ENCODE peak calls at places on chromosomes 2 and 18, in seven cellular contexts. E is endothelial cell of umbilical vein, S is right lobe of liver, V is suprapubic skin, P is prostate gland, W is stomach, N is tibial nerve. T is an unnamed sample.

GRCh38 chr2:37324536-37324785 is 172 bp downstream of the PRKD3 start:
- DNase-seq in V (peak), W (no peak), N (peak), S (peak), E (no peak), P (peak), T (peak)

GRCh38 chr2:240435457-240435954 is at the start of gene GPC1:
- DNase-seq in E (peak), V (no peak), P (peak), N (peak), W (peak), S (peak), T (no peak)

GRCh38 chr18:33603434-33603833 is 25.4 kb downstream of the ASXL3 start:
- DNase-seq in W (no peak), N (no peak), P (no peak), S (no peak), V (no peak), E (no peak), T (no peak)

GRCh38 chr2:122019729-122020128 is 264.3 kb downstream of the TSN start:
- DNase-seq in P (no peak), N (no peak), E (no peak), S (no peak), W (no peak), V (peak), T (no peak)

GRCh38 chr2:240925191-240925575 is 19.0 kb downstream of the CROCC2 start:
- DNase-seq in P (no peak), W (peak), S (no peak), E (no peak), N (peak), V (peak), T (no peak)

GRCh38 chr18:46174317-46175039 is 70.3 kb downstream of the HAUS1 start:
- DNase-seq in W (peak), P (peak), V (peak), N (no peak), E (peak), S (peak), T (peak)

GRCh38 chr2:28619213-28620196 is 123.6 kb downstream of the PLB1 start:
- DNase-seq in P (no peak), W (no peak), E (no peak), V (no peak), N (no peak), S (no peak), T (no peak)

GRCh38 chr2:152573168-152573567 is 144.1 kb downstream of the PRPF40A start:
- DNase-seq in S (no peak), V (no peak), P (no peak), E (no peak), N (peak), W (no peak), T (peak)

GRCh38 chr18:63892544-63892943 is 5.0 kb downstream of the SERPINB2 start:
- DNase-seq in E (no peak), P (no peak), W (no peak), N (no peak), S (no peak), V (no peak), T (no peak)

GRCh38 chr18:48979944-48980890 is 29.5 kb upstream of the SMAD7 start:
- DNase-seq in N (no peak), P (no peak), E (no peak), W (no peak), S (no peak), V (no peak), T (peak)

GRCh38 chr2:184444217-184444616 is 154.1 kb upstream of the ZNF804A start:
- DNase-seq in W (no peak), S (no peak), N (no peak), P (no peak), E (no peak), V (no peak), T (no peak)

GRCh38 chr2:144015036-144015435 is 504.9 kb downstream of the ZEB2 start:
- DNase-seq in P (no peak), W (no peak), E (peak), S (no peak), V (no peak), N (no peak), T (no peak)

GRCh38 chr2:210224660-210225460 is at the start of gene ACADL:
- DNase-seq in P (peak), V (peak), E (peak), W (peak), N (peak), S (peak), T (peak)

GRCh38 chr2:217431577-217432269 is 571.1 kb downstream of the TNS1 start:
- DNase-seq in V (no peak), E (no peak), N (no peak), S (no peak), W (no peak), P (no peak), T (peak)

GRCh38 chr2:172082105-172082943 is 3.0 kb upstream of the DLX1 start:
- DNase-seq in W (no peak), S (no peak), P (no peak), V (no peak), N (no peak), E (no peak), T (peak)

GRCh38 chr2:27092696-27093429 is 6.3 kb downstream of the KHK start:
- DNase-seq in S (peak), W (no peak), P (no peak), V (no peak), E (no peak), N (no peak), T (peak)

GRCh38 chr18:79523738-79524180 is 128.0 kb downstream of the NFATC1 start:
- DNase-seq in N (no peak), S (peak), E (no peak), W (no peak), P (no peak), V (no peak), T (no peak)

GRCh38 chr2:216340280-216340631 is 32.0 kb downstream of the MARCHF4 start:
- DNase-seq in V (no peak), S (no peak), E (no peak), W (no peak), P (no peak), N (no peak), T (no peak)

GRCh38 chr2:131682122-131682944 is 154.6 kb downstream of the CCDC74A start:
- DNase-seq in W (peak), N (peak), V (peak), P (peak), S (peak), E (peak), T (peak)

GRCh38 chr2:134425723-134426496 is 172.0 kb downstream of the MGAT5 start:
- DNase-seq in W (no peak), P (no peak), V (no peak), S (no peak), E (peak), N (peak), T (no peak)

GRCh38 chr2:226673314-226673723 is 126.3 kb downstream of the IRS1 start:
- DNase-seq in W (peak), E (no peak), S (no peak), N (no peak), P (no peak), V (no peak), T (no peak)

GRCh38 chr2:164155558-164155957 is 419.8 kb upstream of the FIGN start:
- DNase-seq in E (no peak), P (no peak), W (no peak), N (no peak), S (no peak), V (no peak), T (no peak)

GRCh38 chr18:21071071-21071470 is 40.5 kb downstream of the ROCK1 start:
- DNase-seq in V (no peak), N (no peak), W (no peak), E (no peak), P (no peak), S (no peak), T (no peak)

GRCh38 chr2:12555012-12555645 is 161.6 kb upstream of the TRIB2 start:
- DNase-seq in V (no peak), W (no peak), N (no peak), E (peak), P (no peak), S (no peak), T (no peak)

GRCh38 chr2:8234757-8235374 is 447.0 kb upstream of the ID2 start:
- DNase-seq in E (no peak), P (no peak), N (no peak), W (no peak), S (no peak), V (no peak), T (no peak)

GRCh38 chr2:237704476-237705224 is 77.3 kb downstream of the LRRFIP1 start:
- DNase-seq in P (no peak), W (no peak), V (no peak), N (no peak), S (peak), E (peak), T (no peak)

GRCh38 chr2:26429779-26430654 is 28.3 kb downstream of the DRC1 start:
- DNase-seq in S (peak), E (peak), P (no peak), W (no peak), N (no peak), V (no peak), T (no peak)

GRCh38 chr18:50240083-50240563 is 26.2 kb downstream of the CFAP53 start:
- DNase-seq in N (no peak), V (no peak), W (no peak), P (no peak), S (no peak), E (no peak), T (no peak)

GRCh38 chr2:173271825-173272224 is 82.8 kb upstream of the CDCA7 start:
- DNase-seq in E (no peak), P (no peak), S (no peak), W (no peak), N (no peak), V (no peak), T (no peak)

DNA sequence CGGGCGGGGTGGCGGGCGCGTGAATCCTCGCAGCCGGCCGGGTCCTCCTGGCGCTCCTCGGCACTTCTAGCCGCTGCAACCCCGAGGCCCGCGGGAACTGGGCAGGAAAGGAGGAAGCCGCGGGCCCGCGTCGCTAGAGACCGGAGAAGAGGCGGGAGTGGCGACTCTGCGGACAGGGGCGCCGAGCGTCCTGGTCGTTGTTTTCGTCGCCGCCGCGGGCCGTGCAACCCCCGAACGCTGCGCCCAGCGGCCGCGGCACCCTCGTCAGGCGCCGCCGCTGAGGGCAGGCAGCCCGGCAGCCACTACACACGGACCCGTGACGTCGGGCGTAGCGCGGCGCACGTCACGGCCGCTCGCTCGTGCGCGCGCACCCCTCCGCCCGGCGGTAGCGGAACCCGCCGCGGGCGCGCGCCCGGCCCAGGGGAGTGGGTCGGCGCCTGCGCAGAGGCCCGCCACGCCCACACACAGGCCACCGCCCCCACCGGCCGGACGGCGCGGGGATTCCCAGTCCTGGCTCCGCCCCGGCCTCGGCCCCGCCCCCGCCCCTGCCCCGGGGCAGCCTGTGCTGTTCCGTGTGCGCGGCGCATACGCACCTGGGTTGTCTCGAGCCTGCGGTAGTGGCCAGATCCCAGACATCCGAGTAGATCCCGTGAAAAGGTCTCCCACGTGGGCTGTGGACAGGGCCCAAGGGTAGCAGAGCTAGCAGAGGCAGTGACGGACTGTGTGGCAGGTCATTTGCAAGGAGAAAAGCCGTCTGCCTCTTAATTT is at the start of gene MAP3K2:
- DNase-seq in E (peak), N (peak), W (peak), P (peak), S (peak), V (peak), T (peak)
- TF ChIP-seq POLR2A in E (peak), N (peak), W (no peak), P (peak), S (peak), V (no peak), T (peak)

DNA sequence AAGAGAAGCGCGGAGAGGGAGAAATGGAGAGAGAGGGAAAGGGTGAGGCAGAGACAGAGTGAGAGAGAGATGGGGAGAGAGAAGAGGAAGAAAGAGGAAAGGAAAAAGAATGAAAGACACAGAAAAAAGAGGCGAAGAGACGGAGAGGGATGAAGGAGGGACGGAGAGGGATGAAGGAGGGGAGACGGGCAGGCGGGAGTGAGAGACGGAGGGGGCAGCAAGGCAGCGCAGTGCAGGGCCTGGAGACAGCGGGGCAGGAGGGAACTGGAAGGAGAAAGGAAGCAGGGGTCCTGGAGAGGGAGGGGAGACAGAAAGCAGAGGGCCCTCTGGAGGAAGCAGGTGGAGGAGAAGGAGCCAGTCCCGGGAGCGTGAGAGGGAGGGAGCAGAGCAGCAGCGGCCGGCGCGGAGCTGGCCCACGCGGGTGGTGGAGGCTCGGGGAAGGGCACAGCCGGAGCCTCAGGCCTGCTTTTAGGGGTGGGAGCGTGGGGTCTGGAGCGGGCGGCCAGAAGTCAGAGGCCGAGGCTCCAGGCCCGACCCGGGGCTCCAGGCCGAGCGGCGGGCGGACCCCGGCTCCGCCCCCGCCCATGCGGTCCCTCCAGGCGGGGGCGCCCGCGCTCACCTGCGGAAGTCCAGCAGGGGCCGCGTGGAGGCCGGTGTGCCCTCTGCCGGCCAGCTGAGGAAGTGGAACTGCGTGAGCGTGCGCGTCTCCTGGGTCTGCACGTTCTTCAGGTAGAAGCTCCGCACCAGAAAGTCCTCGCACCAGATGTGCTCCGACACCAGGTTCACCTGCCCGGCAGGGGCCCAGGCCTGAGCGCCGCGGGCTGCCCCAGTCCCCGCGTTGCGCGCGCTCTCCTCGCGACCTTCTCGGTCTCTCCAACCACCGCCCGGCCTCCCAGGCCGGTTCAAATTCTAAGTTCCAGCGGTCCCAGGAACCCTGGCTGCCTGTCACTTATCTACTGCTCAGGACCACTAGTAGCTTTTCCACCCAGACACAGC is 14.5 kb downstream of the PTPRN start:
- DNase-seq in P (peak), E (peak), S (peak), V (peak), N (peak), W (peak), T (peak)
- TF ChIP-seq POLR2A in P (peak), E (peak), S (peak), V (no peak), N (peak), W (no peak), T (peak)

GRCh38 chr2:233354971-233355574 is 779 bp downstream of the DGKD start:
- DNase-seq in W (peak), N (no peak), E (peak), V (no peak), S (no peak), P (peak), T (peak)

GRCh38 chr2:233353769-233354499 is at the start of gene DGKD:
- DNase-seq in E (peak), P (peak), V (no peak), N (peak), W (peak), S (peak), T (peak)

GRCh38 chr2:233353101-233353768 is 1.1 kb upstream of the DGKD start:
- DNase-seq in S (peak), V (no peak), P (no peak), E (no peak), W (peak), N (no peak), T (no peak)

GRCh38 chr2:233355916-233356315 is 1.6 kb downstream of the DGKD start:
- DNase-seq in S (no peak), N (no peak), W (no peak), V (no peak), P (no peak), E (no peak), T (no peak)

GRCh38 chr2:233354500-233354924 is 218 bp downstream of the DGKD start:
- DNase-seq in W (no peak), S (no peak), V (no peak), E (no peak), P (no peak), N (no peak), T (no peak)
- TF ChIP-seq POLR2A in W (no peak), S (no peak), V (no peak), E (peak), P (no peak), N (no peak), T (no peak)

DNA sequence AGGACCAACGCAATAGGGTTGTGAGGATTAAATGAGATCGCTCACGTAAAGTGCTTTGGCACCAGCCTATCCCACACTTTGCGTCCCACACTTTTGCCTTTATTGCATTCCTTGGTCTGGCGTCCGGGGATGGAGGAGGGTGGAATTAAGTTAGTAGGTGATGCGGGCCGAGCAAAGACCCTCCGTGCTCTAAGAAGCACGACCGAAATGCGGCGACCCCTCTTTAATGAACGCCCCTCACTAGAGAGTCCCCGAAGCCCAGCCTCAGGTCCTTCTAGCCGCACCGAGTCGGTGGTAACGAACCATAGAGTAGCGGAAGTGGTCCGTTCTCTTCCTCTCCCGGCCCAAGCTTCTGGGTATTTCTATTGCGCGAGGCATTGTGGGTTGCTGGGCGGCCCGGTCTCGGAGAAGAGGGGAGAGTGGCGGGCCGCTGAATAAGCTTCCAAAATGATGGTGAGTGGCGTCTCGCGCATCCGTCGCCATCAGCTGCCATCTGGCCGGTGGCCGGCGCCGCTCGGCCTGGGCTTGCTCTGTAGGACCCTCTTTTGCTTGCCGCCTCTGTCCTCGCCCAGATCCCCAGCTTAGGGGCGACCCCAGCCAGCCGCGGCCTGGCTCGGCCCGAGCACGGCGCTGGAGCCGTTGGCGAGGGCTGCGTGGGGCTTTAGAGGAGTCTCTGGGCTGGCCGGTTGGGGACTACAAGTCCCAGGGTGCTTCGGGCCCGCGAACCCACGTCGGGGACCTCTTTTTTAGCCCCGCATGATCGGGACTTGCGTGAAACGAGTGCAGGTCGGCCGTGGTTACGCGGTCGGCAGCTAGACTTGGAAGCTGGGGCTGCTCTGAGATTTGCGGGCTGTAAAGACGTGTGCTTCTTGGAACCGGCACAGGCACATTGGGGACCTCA is at the start of gene CCT7:
- DNase-seq in E (peak), S (peak), P (peak), V (peak), W (peak), N (peak), T (peak)
- TF ChIP-seq POLR2A in E (peak), S (peak), P (peak), V (peak), W (no peak), N (peak), T (peak)

GRCh38 chr2:127104166-127104660 is 2.7 kb downstream of the BIN1 start:
- DNase-seq in P (no peak), W (no peak), E (no peak), N (no peak), S (no peak), V (peak), T (no peak)

GRCh38 chr2:127106998-127107621 is at the start of gene BIN1:
- DNase-seq in E (peak), W (peak), N (peak), P (peak), S (peak), V (peak), T (peak)

GRCh38 chr2:127104881-127105655 is 1.9 kb downstream of the BIN1 start:
- DNase-seq in V (peak), W (no peak), E (no peak), N (no peak), S (no peak), P (no peak), T (no peak)

GRCh38 chr2:127106457-127106997 is 427 bp downstream of the BIN1 start:
- DNase-seq in W (peak), V (peak), S (no peak), P (no peak), N (no peak), E (no peak), T (no peak)

GRCh38 chr2:127105656-127106456 is 1.1 kb downstream of the BIN1 start:
- DNase-seq in S (no peak), P (no peak), E (peak), N (no peak), V (peak), W (no peak), T (no peak)
- TF ChIP-seq POLR2A in S (peak), P (no peak), E (no peak), N (peak), V (no peak), W (no peak), T (no peak)

GRCh38 chr2:231457101-231457500 is 7.2 kb downstream of the NCL start:
- DNase-seq in S (no peak), V (no peak), P (no peak), E (no peak), N (no peak), W (no peak), T (no peak)

GRCh38 chr2:231458368-231458767 is 5.9 kb downstream of the NCL start:
- DNase-seq in S (peak), W (no peak), V (no peak), E (no peak), P (no peak), N (no peak), T (no peak)

GRCh38 chr2:231461516-231461971 is 2.7 kb downstream of the NCL start:
- DNase-seq in N (no peak), E (no peak), P (no peak), S (peak), V (peak), W (no peak), T (no peak)

GRCh38 chr2:231462729-231463465 is 1.4 kb downstream of the NCL start:
- DNase-seq in P (no peak), N (no peak), S (no peak), W (no peak), V (no peak), E (no peak), T (no peak)

GRCh38 chr2:231460073-231460861 is 4.0 kb downstream of the NCL start:
- DNase-seq in S (peak), V (no peak), N (no peak), E (no peak), W (no peak), P (no peak), T (no peak)
- TF ChIP-seq POLR2A in S (no peak), V (no peak), N (no peak), E (peak), W (no peak), P (no peak), T (no peak)

T was measured in erythroblast.